ENCODE peak calls at places on chromosomes 6 and 20, in ten cellular contexts. X is epithelial cell of esophagus, A is cardiac muscle cell, E is transverse colon, P is A549, M is astrocyte of the spinal cord, H is AG04449, U is psoas muscle, S is A673, T is uterus. J is an unnamed sample.

GRCh38 chr6:159317430-159317829 is 148.2 kb downstream of the FNDC1 start:
- DNase-seq in M (no peak), T (no peak), A (no peak), X (no peak), P (no peak), S (no peak), U (no peak), H (no peak), E (no peak), J (no peak)

GRCh38 chr6:157314705-157315321 is 8.5 kb downstream of the TMEM242 start:
- DNase-seq in U (no peak), X (peak), T (no peak), P (peak), M (peak), E (no peak), A (peak), S (peak), H (no peak), J (no peak)

GRCh38 chr6:10030942-10031537 is 383.8 kb downstream of the TFAP2A start:
- DNase-seq in H (no peak), A (peak), P (no peak), M (no peak), X (peak), U (no peak), T (no peak), E (no peak), S (peak), J (no peak)

GRCh38 chr6:148599967-148600426 is 146.8 kb upstream of the UST start:
- DNase-seq in H (no peak), E (no peak), U (no peak), A (no peak), P (no peak), T (no peak), X (no peak), M (no peak), S (no peak), J (no peak)

GRCh38 chr6:26536571-26537159 is 1.5 kb upstream of the HMGN4 start:
- DNase-seq in P (peak), M (peak), U (no peak), E (peak), X (no peak), S (peak), A (peak), H (no peak), T (peak), J (peak)

GRCh38 chr20:20480126-20480525 is 112.2 kb downstream of the INSM1 start:
- DNase-seq in M (no peak), H (no peak), E (no peak), U (no peak), X (no peak), T (no peak), P (no peak), A (no peak), S (no peak), J (no peak)

GRCh38 chr6:42177514-42178364 is 4.6 kb downstream of the GUCA1A start:
- DNase-seq in X (no peak), P (no peak), A (peak), T (no peak), S (no peak), M (no peak), H (no peak), U (no peak), E (no peak), J (no peak)

GRCh38 chr6:153401751-153402150 is 270.7 kb upstream of the RGS17 start:
- DNase-seq in P (no peak), T (no peak), U (no peak), A (no peak), M (no peak), S (no peak), X (peak), E (no peak), H (no peak), J (no peak)

GRCh38 chr6:161370882-161371281 is 97.0 kb upstream of the AGPAT4 start:
- DNase-seq in M (peak), S (peak), P (peak), T (peak), A (peak), U (peak), E (peak), H (no peak), X (peak), J (peak)

GRCh38 chr6:113859349-113860164 is 2.4 kb downstream of the MARCKS start:
- DNase-seq in U (peak), A (peak), M (peak), E (peak), X (peak), P (peak), S (no peak), H (no peak), T (peak), J (peak)

GRCh38 chr6:166145751-166146150 is 21.9 kb downstream of the TBXT start:
- DNase-seq in H (no peak), T (no peak), E (no peak), X (no peak), U (no peak), P (no peak), A (no peak), S (no peak), M (no peak), J (no peak)

GRCh38 chr6:166624275-166624674 is 2.8 kb downstream of the RPS6KA2 start:
- DNase-seq in S (peak), H (peak), T (no peak), U (no peak), X (peak), M (peak), A (no peak), P (no peak), E (no peak), J (no peak)

GRCh38 chr6:99836471-99836870 is 157.6 kb downstream of the MCHR2 start:
- DNase-seq in H (no peak), S (no peak), P (peak), X (peak), M (no peak), T (no peak), E (no peak), U (no peak), A (no peak), J (no peak)

GRCh38 chr20:46230811-46231282 is 77.5 kb downstream of the CDH22 start:
- DNase-seq in S (peak), E (no peak), M (peak), T (no peak), A (peak), H (no peak), X (peak), U (no peak), P (peak), J (peak)

GRCh38 chr20:1173698-1174097 is 11.1 kb downstream of the TMEM74B start:
- DNase-seq in M (no peak), U (no peak), H (no peak), P (no peak), E (no peak), T (no peak), X (no peak), A (no peak), S (no peak), J (no peak)

GRCh38 chr6:129320892-129321291 is 389.1 kb downstream of the ARHGAP18 start:
- DNase-seq in A (no peak), H (no peak), S (no peak), P (no peak), X (no peak), M (no peak), U (no peak), E (no peak), T (no peak), J (no peak)

GRCh38 chr20:47370214-47370613 is 13.7 kb upstream of the ZMYND8 start:
- DNase-seq in M (no peak), T (no peak), X (no peak), E (no peak), S (no peak), U (no peak), H (no peak), P (no peak), A (no peak), J (no peak)

GRCh38 chr6:72580281-72580940 is 41.5 kb upstream of the KCNQ5 start:
- DNase-seq in H (peak), X (peak), S (peak), E (no peak), T (no peak), P (peak), A (peak), M (peak), U (no peak), J (no peak)

GRCh38 chr6:67175091-67175490 is 1460.0 kb upstream of the ADGRB3 start:
- DNase-seq in P (no peak), U (no peak), S (peak), M (no peak), X (no peak), E (no peak), H (no peak), T (no peak), A (no peak), J (no peak)

GRCh38 chr6:87944541-87944954 is 103.1 kb upstream of the SPACA1 start:
- DNase-seq in S (no peak), P (peak), X (peak), U (peak), T (peak), E (peak), A (peak), H (no peak), M (peak), J (no peak)

GRCh38 chr20:62305149-62305764 is 2.5 kb downstream of the ADRM1 start:
- DNase-seq in S (no peak), U (no peak), T (no peak), H (no peak), M (no peak), E (no peak), X (peak), A (no peak), P (peak), J (no peak)
- TF ChIP-seq CTCF in S (no peak), U (no peak), T (no peak), H (no peak), M (no peak), E (no peak), X (no peak), A (no peak), P (no peak), J (no peak)

DNA sequence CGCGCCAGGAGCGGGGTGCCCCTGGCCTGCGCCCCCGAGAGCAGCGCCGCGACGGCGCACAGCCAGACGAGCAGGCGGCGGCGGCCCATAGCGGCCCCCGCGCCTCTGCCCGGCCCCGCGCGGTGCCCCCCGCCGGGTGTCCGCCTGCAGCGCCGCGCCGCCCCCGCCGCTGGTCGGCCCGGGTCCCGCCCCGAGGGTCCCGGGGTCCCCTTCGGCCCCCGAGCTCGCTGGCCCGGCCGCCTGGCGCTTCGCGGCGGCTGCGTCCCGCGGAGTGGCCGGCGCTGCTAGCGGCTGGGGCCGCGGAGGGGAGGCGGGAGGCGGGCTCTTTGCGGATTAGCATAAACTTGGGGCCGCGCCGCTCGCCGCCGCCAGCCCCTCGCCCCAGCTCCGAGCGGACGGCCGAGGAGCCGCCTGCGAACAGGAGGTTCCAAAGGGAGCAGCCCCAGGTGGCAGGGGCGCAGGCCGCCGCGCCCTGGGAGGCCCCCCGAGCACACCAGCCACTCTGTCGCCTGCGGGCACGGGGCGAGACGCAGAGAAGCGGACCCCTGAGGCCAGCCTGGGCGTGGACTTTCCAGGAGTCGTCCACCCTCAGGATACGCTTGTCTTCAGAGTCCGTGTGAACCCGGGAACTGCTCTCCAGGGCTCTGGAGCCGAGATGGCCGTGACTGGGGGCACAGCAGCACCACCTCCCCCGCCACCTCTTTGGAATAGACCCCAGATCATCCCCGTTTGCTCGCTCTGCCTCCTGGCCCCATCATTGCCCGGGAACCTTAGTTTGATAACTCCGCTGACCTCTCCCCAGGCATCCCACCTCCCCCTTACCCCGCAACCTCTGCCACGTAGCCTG is at the start of gene EMILIN3:
- DNase-seq in T (no peak), X (no peak), A (peak), E (no peak), P (no peak), U (no peak), H (no peak), M (no peak), S (peak), J (no peak)
- H3K4me3 ChIP-seq in T (no peak), X (no peak), A (peak), E (peak), P (peak), U (peak), H (peak), M (no peak), S (peak), J (peak)

GRCh38 chr6:96016781-96017180 is 1.0 kb downstream of the FUT9 start:
- DNase-seq in X (no peak), E (no peak), T (no peak), S (no peak), P (no peak), A (no peak), M (no peak), U (no peak), H (no peak), J (no peak)

DNA sequence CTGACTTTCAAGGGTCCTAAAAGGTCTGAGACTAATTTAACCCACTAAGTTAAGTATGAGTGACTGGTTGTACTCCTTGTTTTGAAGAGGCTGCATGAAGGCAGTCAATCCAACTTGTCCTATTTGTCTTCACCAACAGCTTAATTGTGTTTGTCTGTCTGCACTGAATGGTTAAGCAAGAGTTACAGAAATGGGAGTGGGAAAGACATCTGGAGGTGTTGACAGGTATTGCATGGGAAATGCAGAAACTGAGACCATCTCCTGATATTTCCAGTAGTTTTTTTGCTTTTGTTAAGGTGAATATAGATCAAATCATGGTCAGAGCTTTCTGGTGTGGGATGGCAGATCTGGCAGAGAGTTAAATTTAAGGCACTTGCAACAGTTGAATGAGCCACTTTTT is 6.5 kb downstream of the FUT9 start:
- DNase-seq in U (no peak), A (no peak), M (no peak), S (no peak), H (no peak), E (no peak), P (no peak), T (no peak), X (no peak), J (no peak)
- TF ChIP-seq CTCF in U (no peak), A (no peak), M (no peak), S (no peak), H (no peak), E (no peak), P (no peak), T (no peak), X (no peak), J (no peak)

DNA sequence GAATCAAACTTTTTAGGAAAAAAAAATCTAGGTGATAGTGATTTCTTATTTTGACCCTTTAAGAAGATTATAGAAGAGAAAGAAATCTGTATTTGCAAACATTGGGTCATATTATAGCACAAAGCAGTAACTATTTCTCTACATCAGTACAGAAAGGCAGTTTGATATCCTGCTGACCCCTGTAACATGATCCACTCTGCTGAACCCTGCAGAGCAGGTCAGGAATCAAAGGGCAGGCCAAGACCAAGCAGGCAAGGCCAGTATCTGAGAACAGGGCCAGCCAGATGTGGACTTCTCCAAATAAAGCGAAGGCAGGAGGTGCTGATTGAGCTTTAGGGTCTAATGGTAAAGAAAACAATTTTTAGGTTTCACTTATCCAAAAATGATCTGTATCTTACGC is 239.4 kb downstream of the PTPRK start:
- DNase-seq in E (no peak), U (no peak), M (no peak), H (no peak), X (no peak), A (peak), S (no peak), T (no peak), P (no peak), J (no peak)
- H3K4me3 ChIP-seq in E (no peak), U (no peak), M (no peak), H (no peak), X (no peak), A (no peak), S (no peak), T (no peak), P (no peak), J (no peak)

GRCh38 chr6:347232-347631 is 44.3 kb upstream of the IRF4 start:
- DNase-seq in E (peak), P (no peak), A (no peak), U (no peak), M (no peak), H (no peak), S (no peak), X (no peak), T (no peak), J (no peak)
- TF ChIP-seq CTCF in E (no peak), P (no peak), A (no peak), U (no peak), M (no peak), H (no peak), S (no peak), X (no peak), T (no peak), J (no peak)

GRCh38 chr6:168132531-168133184 is 53.6 kb upstream of the FRMD1 start:
- DNase-seq in H (no peak), P (peak), X (no peak), A (peak), M (peak), S (peak), U (peak), T (peak), E (no peak), J (peak)
- H3K4me3 ChIP-seq in H (peak), P (no peak), X (no peak), A (no peak), M (no peak), S (no peak), U (peak), T (no peak), E (no peak), J (peak)

GRCh38 chr6:53547815-53548496 is 3.1 kb upstream of the GCLC start:
- DNase-seq in H (peak), T (peak), X (peak), M (peak), P (peak), U (peak), E (peak), A (peak), S (peak), J (peak)
- TF ChIP-seq CTCF in H (no peak), T (no peak), X (no peak), M (no peak), P (no peak), U (no peak), E (no peak), A (no peak), S (no peak), J (no peak)

GRCh38 chr6:150144294-150144868 is 1.5 kb downstream of the PPP1R14C start:
- DNase-seq in S (no peak), P (no peak), A (no peak), H (no peak), X (peak), T (no peak), U (no peak), E (no peak), M (no peak), J (no peak)
- H3K4me3 ChIP-seq in S (peak), P (no peak), A (peak), H (no peak), X (peak), T (no peak), U (peak), E (peak), M (no peak), J (no peak)

DNA sequence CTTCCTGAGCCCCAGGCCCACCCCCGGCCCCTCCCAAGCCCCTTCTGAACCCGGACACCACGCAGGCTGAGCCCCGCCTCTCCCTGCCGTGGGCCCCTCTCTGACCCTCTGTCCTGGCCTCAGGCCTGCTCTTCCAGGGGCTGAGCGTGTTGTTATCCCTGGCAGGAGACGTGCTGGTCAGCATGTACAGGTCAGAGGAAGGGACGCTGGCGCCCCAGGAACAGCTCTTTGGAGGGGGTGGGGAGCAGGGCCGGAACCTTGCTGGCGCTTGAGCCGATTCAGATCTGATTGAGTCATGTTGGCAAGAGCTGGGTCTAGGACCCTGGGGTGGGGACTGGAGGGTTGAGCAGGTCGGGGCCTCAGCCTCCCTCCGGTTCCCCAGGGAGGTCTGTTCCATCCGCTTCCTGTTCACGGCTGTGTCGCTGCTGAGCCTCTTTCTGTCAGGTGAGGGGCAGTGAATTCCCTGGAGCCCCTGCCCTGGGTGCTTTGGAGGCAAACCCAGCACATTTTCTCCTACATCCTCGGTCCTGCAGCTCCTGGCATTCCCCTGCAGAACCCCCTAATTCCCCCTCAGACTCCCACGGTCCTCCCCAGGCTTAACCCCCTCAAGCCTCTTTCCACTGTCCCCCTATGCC is 1.9 kb downstream of the SPAG4 start:
- DNase-seq in X (peak), E (peak), H (peak), A (peak), U (peak), T (peak), S (peak), P (peak), M (peak), J (peak)
- TF ChIP-seq CTCF in X (peak), E (peak), H (peak), A (peak), U (peak), T (peak), S (peak), P (peak), M (peak), J (peak)

J was measured in ovary.